ENCODE peak calls at places on chromosomes 1 and 21, in nine cellular contexts. One of them, this sample, is unnamed. For H3K4me1, the result is how much of the 10 kb centered on the place peaks cover.

GRCh38 chr1:156481527-156481926 is 19.0 kb downstream of the MEF2D start:
- ATAC-seq in thoracic aorta: no peak
- ATAC-seq in IMR-90: no peak
- ATAC-seq in left lung: no peak
- ATAC-seq in heart left ventricle: no peak
- ATAC-seq in heart right ventricle: no peak
- ATAC-seq in lower lobe of right lung: no peak
- ATAC-seq in lung: no peak
- ATAC-seq in RWPE2: no peak
- ATAC-seq in this sample: no peak

GRCh38 chr1:192632641-192633532 is 3.1 kb upstream of the RGS13 start:
- ATAC-seq in lower lobe of right lung: no peak
- ATAC-seq in IMR-90: no peak
- ATAC-seq in thoracic aorta: no peak
- ATAC-seq in left lung: no peak
- ATAC-seq in heart left ventricle: no peak
- ATAC-seq in heart right ventricle: no peak
- ATAC-seq in lung: no peak
- ATAC-seq in RWPE2: no peak
- ATAC-seq in this sample: no peak

GRCh38 chr1:198683449-198683848 is 44.6 kb downstream of the PTPRC start:
- ATAC-seq in RWPE2: no peak
- ATAC-seq in heart left ventricle: no peak
- ATAC-seq in left lung: no peak
- ATAC-seq in heart right ventricle: no peak
- ATAC-seq in lower lobe of right lung: no peak
- ATAC-seq in lung: no peak
- ATAC-seq in IMR-90: no peak
- ATAC-seq in thoracic aorta: no peak
- ATAC-seq in this sample: no peak

GRCh38 chr1:31736675-31737074 is 27.5 kb downstream of the ADGRB2 start:
- ATAC-seq in lower lobe of right lung: peak
- ATAC-seq in IMR-90: no peak
- ATAC-seq in heart left ventricle: no peak
- ATAC-seq in thoracic aorta: no peak
- ATAC-seq in left lung: peak
- ATAC-seq in RWPE2: no peak
- ATAC-seq in lung: no peak
- ATAC-seq in heart right ventricle: no peak
- ATAC-seq in this sample: no peak

GRCh38 chr1:217542136-217542777 is 88.6 kb downstream of the GPATCH2 start:
- ATAC-seq in lower lobe of right lung: no peak
- ATAC-seq in thoracic aorta: no peak
- ATAC-seq in left lung: no peak
- ATAC-seq in heart left ventricle: no peak
- ATAC-seq in IMR-90: no peak
- ATAC-seq in lung: no peak
- ATAC-seq in heart right ventricle: no peak
- ATAC-seq in RWPE2: no peak
- ATAC-seq in this sample: no peak

GRCh38 chr1:83110156-83110555 is 888.8 kb downstream of the TTLL7 start:
- ATAC-seq in heart right ventricle: no peak
- ATAC-seq in RWPE2: no peak
- ATAC-seq in IMR-90: no peak
- ATAC-seq in left lung: no peak
- ATAC-seq in heart left ventricle: no peak
- ATAC-seq in lung: no peak
- ATAC-seq in thoracic aorta: no peak
- ATAC-seq in lower lobe of right lung: no peak
- ATAC-seq in this sample: no peak

GRCh38 chr1:8727809-8728213 is 89.6 kb downstream of the RERE start:
- ATAC-seq in IMR-90: no peak
- ATAC-seq in lung: no peak
- ATAC-seq in heart right ventricle: no peak
- ATAC-seq in RWPE2: no peak
- ATAC-seq in left lung: no peak
- ATAC-seq in lower lobe of right lung: no peak
- ATAC-seq in thoracic aorta: no peak
- ATAC-seq in heart left ventricle: peak
- ATAC-seq in this sample: no peak

GRCh38 chr21:42981862-42982261 is 7.5 kb downstream of the PKNOX1 start:
- ATAC-seq in lower lobe of right lung: peak
- ATAC-seq in left lung: no peak
- ATAC-seq in thoracic aorta: no peak
- ATAC-seq in IMR-90: no peak
- ATAC-seq in heart left ventricle: peak
- ATAC-seq in lung: no peak
- ATAC-seq in heart right ventricle: no peak
- ATAC-seq in RWPE2: no peak
- ATAC-seq in this sample: no peak

GRCh38 chr1:10693152-10693496 is 103.3 kb downstream of the CASZ1 start:
- ATAC-seq in heart left ventricle: no peak
- ATAC-seq in lower lobe of right lung: no peak
- ATAC-seq in IMR-90: no peak
- ATAC-seq in lung: no peak
- ATAC-seq in heart right ventricle: no peak
- ATAC-seq in left lung: no peak
- ATAC-seq in thoracic aorta: no peak
- ATAC-seq in RWPE2: no peak
- ATAC-seq in this sample: no peak

GRCh38 chr1:10696977-10697376 is 99.5 kb downstream of the CASZ1 start:
- ATAC-seq in lower lobe of right lung: no peak
- ATAC-seq in RWPE2: no peak
- ATAC-seq in heart right ventricle: no peak
- ATAC-seq in left lung: no peak
- ATAC-seq in lung: no peak
- ATAC-seq in heart left ventricle: no peak
- ATAC-seq in IMR-90: no peak
- ATAC-seq in thoracic aorta: no peak
- ATAC-seq in this sample: no peak

GRCh38 chr1:10693497-10694273 is 102.8 kb downstream of the CASZ1 start:
- ATAC-seq in thoracic aorta: no peak
- ATAC-seq in left lung: no peak
- ATAC-seq in IMR-90: peak
- ATAC-seq in heart right ventricle: no peak
- ATAC-seq in heart left ventricle: no peak
- ATAC-seq in RWPE2: no peak
- ATAC-seq in lower lobe of right lung: peak
- ATAC-seq in lung: no peak
- ATAC-seq in this sample: peak

GRCh38 chr1:10694274-10694632 is 102.2 kb downstream of the CASZ1 start:
- ATAC-seq in thoracic aorta: peak
- ATAC-seq in heart left ventricle: peak
- ATAC-seq in heart right ventricle: peak
- ATAC-seq in RWPE2: peak
- ATAC-seq in lung: peak
- ATAC-seq in left lung: peak
- ATAC-seq in IMR-90: peak
- ATAC-seq in lower lobe of right lung: peak
- ATAC-seq in this sample: peak

GRCh38 chr1:10694633-10695627 is 101.5 kb downstream of the CASZ1 start:
- ATAC-seq in lung: peak
- ATAC-seq in heart left ventricle: peak
- ATAC-seq in RWPE2: peak
- ATAC-seq in IMR-90: peak
- ATAC-seq in thoracic aorta: peak
- ATAC-seq in lower lobe of right lung: peak
- ATAC-seq in left lung: peak
- ATAC-seq in heart right ventricle: peak
- ATAC-seq in this sample: peak
- H3K27ac ChIP-seq in lung: peak
- H3K27ac ChIP-seq in heart left ventricle: peak
- H3K27ac ChIP-seq in RWPE2: no peak
- H3K27ac ChIP-seq in IMR-90: no peak
- H3K27ac ChIP-seq in thoracic aorta: peak
- H3K27ac ChIP-seq in lower lobe of right lung: peak
- H3K27ac ChIP-seq in left lung: peak
- H3K27ac ChIP-seq in heart right ventricle: peak
- H3K27ac ChIP-seq in this sample: peak

GRCh38 chr1:222009105-222009730 is 267.3 kb upstream of the DUSP10 start:
- ATAC-seq in IMR-90: no peak
- ATAC-seq in lower lobe of right lung: peak
- ATAC-seq in heart right ventricle: no peak
- ATAC-seq in thoracic aorta: no peak
- ATAC-seq in heart left ventricle: no peak
- ATAC-seq in lung: no peak
- ATAC-seq in RWPE2: peak
- ATAC-seq in left lung: peak
- ATAC-seq in this sample: no peak
- TF ChIP-seq CTCF in IMR-90: peak
- TF ChIP-seq CTCF in lower lobe of right lung: peak
- TF ChIP-seq CTCF in heart right ventricle: peak
- TF ChIP-seq CTCF in thoracic aorta: peak
- TF ChIP-seq CTCF in heart left ventricle: peak
- TF ChIP-seq CTCF in lung: no peak
- TF ChIP-seq CTCF in RWPE2: peak
- TF ChIP-seq CTCF in left lung: no peak
- TF ChIP-seq CTCF in this sample: no peak

GRCh38 chr1:58699011-58699762 is 675 bp downstream of the MYSM1 start:
- ATAC-seq in IMR-90: peak
- ATAC-seq in lower lobe of right lung: peak
- ATAC-seq in heart right ventricle: peak
- ATAC-seq in thoracic aorta: peak
- ATAC-seq in lung: peak
- ATAC-seq in RWPE2: peak
- ATAC-seq in heart left ventricle: peak
- ATAC-seq in left lung: peak
- ATAC-seq in this sample: no peak

GRCh38 chr1:58695206-58695605 is 4.7 kb downstream of the MYSM1 start:
- ATAC-seq in IMR-90: no peak
- ATAC-seq in left lung: no peak
- ATAC-seq in lung: no peak
- ATAC-seq in lower lobe of right lung: no peak
- ATAC-seq in heart left ventricle: no peak
- ATAC-seq in heart right ventricle: no peak
- ATAC-seq in thoracic aorta: no peak
- ATAC-seq in RWPE2: no peak
- ATAC-seq in this sample: no peak
- H3K4me1 ChIP-seq in IMR-90: under half
- H3K4me1 ChIP-seq in left lung: under half
- H3K4me1 ChIP-seq in lung: under half
- H3K4me1 ChIP-seq in lower lobe of right lung: under half
- H3K4me1 ChIP-seq in heart left ventricle: under half
- H3K4me1 ChIP-seq in heart right ventricle: under half
- H3K4me1 ChIP-seq in thoracic aorta: under half
- H3K4me1 ChIP-seq in RWPE2: under half
- H3K4me1 ChIP-seq in this sample: under half

DNA sequence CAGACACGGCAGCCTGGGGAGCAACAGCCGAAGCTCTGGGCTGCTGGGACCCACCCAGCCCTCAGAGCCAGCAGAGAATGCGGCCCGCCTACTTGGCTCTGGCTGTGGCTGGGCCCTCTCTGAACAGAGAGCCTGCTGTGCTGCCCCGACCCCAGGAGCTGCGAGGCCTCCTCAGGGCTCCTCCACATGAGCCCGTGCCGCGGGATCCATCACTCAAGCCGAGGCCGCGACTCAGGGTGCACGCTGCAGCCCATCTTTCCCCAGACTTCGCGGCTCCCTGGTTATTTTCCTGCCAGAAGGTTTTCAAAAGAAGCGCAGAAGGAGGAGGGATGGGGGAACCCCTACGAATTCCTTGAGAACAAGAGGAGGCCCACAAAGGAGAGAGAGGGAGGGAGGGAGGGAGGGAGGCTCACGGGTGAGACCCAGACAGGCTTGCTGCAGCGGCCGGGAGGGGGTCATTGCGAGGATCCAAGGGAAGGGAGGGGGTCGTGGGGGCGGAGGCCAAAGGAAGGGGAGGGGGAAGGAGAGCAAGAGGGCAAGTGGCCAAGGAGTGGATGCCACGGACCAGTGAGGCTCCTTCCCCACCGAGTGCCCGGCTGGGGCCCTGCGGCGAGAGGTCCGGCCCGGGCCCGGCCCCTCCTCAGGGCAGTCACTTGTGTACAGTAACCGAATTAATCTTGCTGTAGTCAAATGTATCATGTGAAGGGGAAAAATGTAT is 146.8 kb downstream of the CASZ1 start:
- ATAC-seq in lower lobe of right lung: no peak
- ATAC-seq in left lung: no peak
- ATAC-seq in IMR-90: no peak
- ATAC-seq in RWPE2: no peak
- ATAC-seq in heart right ventricle: no peak
- ATAC-seq in heart left ventricle: no peak
- ATAC-seq in thoracic aorta: no peak
- ATAC-seq in lung: no peak
- ATAC-seq in this sample: no peak
- H3K27ac ChIP-seq in lower lobe of right lung: no peak
- H3K27ac ChIP-seq in left lung: no peak
- H3K27ac ChIP-seq in IMR-90: no peak
- H3K27ac ChIP-seq in RWPE2: no peak
- H3K27ac ChIP-seq in heart right ventricle: no peak
- H3K27ac ChIP-seq in heart left ventricle: no peak
- H3K27ac ChIP-seq in thoracic aorta: no peak
- H3K27ac ChIP-seq in lung: no peak
- H3K27ac ChIP-seq in this sample: peak